ENCODE peak calls at places on chromosomes 4 and X, in seven cellular contexts. One of them, this sample, is unnamed.

GRCh38 chr4:83535520-83535944 is 376 bp upstream of the GPAT3 start:
- DNase-seq in aorta: peak; percentile 75
- DNase-seq in myocyte: peak; percentile 89
- DNase-seq in AG08396: peak; percentile 68
- DNase-seq in HCEC 1CT: peak; percentile 38
- DNase-seq in left cardiac atrium: peak; percentile 45
- DNase-seq in tibial artery: peak; percentile 69
- DNase-seq in this sample: peak; percentile 69

GRCh38 chrX:48487362-48487785 is 11.4 kb downstream of the FTSJ1 start:
- DNase-seq in AG08396: peak; percentile 54
- DNase-seq in tibial artery: no peak
- DNase-seq in HCEC 1CT: peak; percentile 95
- DNase-seq in left cardiac atrium: no peak
- DNase-seq in myocyte: peak; percentile 97
- DNase-seq in aorta: peak; percentile 35
- DNase-seq in this sample: peak; percentile 95

GRCh38 chr4:52665592-52665991 is 6.5 kb upstream of the USP46 start:
- DNase-seq in HCEC 1CT: no peak
- DNase-seq in aorta: no peak
- DNase-seq in left cardiac atrium: no peak
- DNase-seq in tibial artery: no peak
- DNase-seq in myocyte: no peak
- DNase-seq in AG08396: no peak
- DNase-seq in this sample: peak; percentile 41

GRCh38 chrX:124736553-124737240 is 390.3 kb downstream of the SH2D1A start:
- DNase-seq in aorta: no peak
- DNase-seq in AG08396: no peak
- DNase-seq in HCEC 1CT: no peak
- DNase-seq in tibial artery: no peak
- DNase-seq in left cardiac atrium: no peak
- DNase-seq in myocyte: no peak
- DNase-seq in this sample: no peak

GRCh38 chrX:9180623-9181022 is 146.7 kb upstream of the FAM9B start:
- DNase-seq in aorta: no peak
- DNase-seq in left cardiac atrium: no peak
- DNase-seq in AG08396: no peak
- DNase-seq in myocyte: no peak
- DNase-seq in tibial artery: no peak
- DNase-seq in HCEC 1CT: no peak
- DNase-seq in this sample: no peak

GRCh38 chrX:104195489-104196084 is 29.3 kb downstream of the FAM199X start:
- DNase-seq in AG08396: peak; percentile 36
- DNase-seq in HCEC 1CT: no peak
- DNase-seq in aorta: no peak
- DNase-seq in left cardiac atrium: no peak
- DNase-seq in myocyte: peak; percentile 40
- DNase-seq in tibial artery: no peak
- DNase-seq in this sample: peak; percentile 51

GRCh38 chr4:140903522-140903928 is 147.3 kb upstream of the TBC1D9 start:
- DNase-seq in AG08396: no peak
- DNase-seq in left cardiac atrium: no peak
- DNase-seq in tibial artery: no peak
- DNase-seq in aorta: no peak
- DNase-seq in HCEC 1CT: no peak
- DNase-seq in myocyte: no peak
- DNase-seq in this sample: no peak

GRCh38 chrX:42770566-42770965 is 7.4 kb downstream of the PPP1R2C start:
- DNase-seq in left cardiac atrium: no peak
- DNase-seq in HCEC 1CT: no peak
- DNase-seq in myocyte: peak; percentile 6
- DNase-seq in aorta: no peak
- DNase-seq in AG08396: no peak
- DNase-seq in tibial artery: no peak
- DNase-seq in this sample: no peak

GRCh38 chrX:10529344-10529743 is 91.0 kb downstream of the MID1 start:
- DNase-seq in myocyte: no peak
- DNase-seq in left cardiac atrium: no peak
- DNase-seq in HCEC 1CT: peak; percentile 64
- DNase-seq in aorta: no peak
- DNase-seq in tibial artery: no peak
- DNase-seq in AG08396: peak; percentile 10
- DNase-seq in this sample: peak; percentile 68

GRCh38 chr4:16018061-16018676 is 55.2 kb upstream of the FGFBP2 start:
- DNase-seq in AG08396: no peak
- DNase-seq in aorta: no peak
- DNase-seq in HCEC 1CT: no peak
- DNase-seq in left cardiac atrium: no peak
- DNase-seq in myocyte: no peak
- DNase-seq in tibial artery: no peak
- DNase-seq in this sample: no peak

GRCh38 chr4:26325191-26325590 is 4.4 kb downstream of the RBPJ start:
- DNase-seq in left cardiac atrium: no peak
- DNase-seq in tibial artery: no peak
- DNase-seq in aorta: no peak
- DNase-seq in HCEC 1CT: peak; percentile 59
- DNase-seq in AG08396: no peak
- DNase-seq in myocyte: peak; percentile 63
- DNase-seq in this sample: peak; percentile 76

GRCh38 chr4:108814327-108814726 is 51.5 kb upstream of the ETNPPL start:
- DNase-seq in aorta: no peak
- DNase-seq in HCEC 1CT: no peak
- DNase-seq in myocyte: no peak
- DNase-seq in left cardiac atrium: no peak
- DNase-seq in AG08396: no peak
- DNase-seq in tibial artery: no peak
- DNase-seq in this sample: no peak

GRCh38 chrX:45788941-45789348 is 588.3 kb upstream of the DIPK2B start:
- DNase-seq in AG08396: no peak
- DNase-seq in HCEC 1CT: peak; percentile 63
- DNase-seq in left cardiac atrium: peak; percentile 66
- DNase-seq in aorta: peak; percentile 78
- DNase-seq in myocyte: peak; percentile 60
- DNase-seq in tibial artery: no peak
- DNase-seq in this sample: no peak

GRCh38 chrX:10242036-10242435 is 85.3 kb downstream of the CLCN4 start:
- DNase-seq in tibial artery: no peak
- DNase-seq in myocyte: no peak
- DNase-seq in AG08396: no peak
- DNase-seq in aorta: no peak
- DNase-seq in HCEC 1CT: no peak
- DNase-seq in left cardiac atrium: no peak
- DNase-seq in this sample: no peak

GRCh38 chr4:118941149-118941548 is 52.5 kb downstream of the SYNPO2 start:
- DNase-seq in tibial artery: no peak
- DNase-seq in HCEC 1CT: peak; percentile 13
- DNase-seq in left cardiac atrium: peak; percentile 39
- DNase-seq in aorta: no peak
- DNase-seq in myocyte: peak; percentile 36
- DNase-seq in AG08396: no peak
- DNase-seq in this sample: peak; percentile 17

GRCh38 chr4:121764702-121765367 is at the start of gene SMIM43:
- DNase-seq in tibial artery: no peak
- DNase-seq in AG08396: peak; percentile 55
- DNase-seq in left cardiac atrium: no peak
- DNase-seq in aorta: no peak
- DNase-seq in myocyte: peak; percentile 35
- DNase-seq in HCEC 1CT: no peak
- DNase-seq in this sample: peak; percentile 16

GRCh38 chr4:18981234-18981615 is 959.7 kb upstream of the LCORL start:
- DNase-seq in left cardiac atrium: no peak
- DNase-seq in tibial artery: no peak
- DNase-seq in AG08396: no peak
- DNase-seq in myocyte: no peak
- DNase-seq in HCEC 1CT: no peak
- DNase-seq in aorta: no peak
- DNase-seq in this sample: no peak

GRCh38 chr4:40848251-40848650 is 98.5 kb downstream of the NSUN7 start:
- DNase-seq in AG08396: no peak
- DNase-seq in HCEC 1CT: no peak
- DNase-seq in aorta: no peak
- DNase-seq in left cardiac atrium: no peak
- DNase-seq in myocyte: peak; percentile 71
- DNase-seq in tibial artery: no peak
- DNase-seq in this sample: no peak

GRCh38 chr4:169619518-169619957 is 840 bp upstream of the CLCN3 start:
- DNase-seq in AG08396: peak; percentile 34
- DNase-seq in HCEC 1CT: peak; percentile 27
- DNase-seq in tibial artery: no peak
- DNase-seq in myocyte: peak; percentile 54
- DNase-seq in left cardiac atrium: no peak
- DNase-seq in aorta: no peak
- DNase-seq in this sample: peak; percentile 66

GRCh38 chr4:120829113-120829831 is 93.3 kb downstream of the PRDM5 start:
- DNase-seq in aorta: no peak
- DNase-seq in tibial artery: no peak
- DNase-seq in myocyte: no peak
- DNase-seq in AG08396: no peak
- DNase-seq in left cardiac atrium: no peak
- DNase-seq in HCEC 1CT: no peak
- DNase-seq in this sample: no peak

GRCh38 chr4:136002316-136002715 is 1530.0 kb downstream of the PCDH18 start:
- DNase-seq in tibial artery: no peak
- DNase-seq in AG08396: no peak
- DNase-seq in left cardiac atrium: no peak
- DNase-seq in aorta: no peak
- DNase-seq in myocyte: no peak
- DNase-seq in HCEC 1CT: no peak
- DNase-seq in this sample: peak; percentile 74